ENCODE peak calls at places on chromosomes 2 and 18, in five cellular contexts. Y is HCT116, H is astrocyte of the spinal cord, D is neural crest cell, U is PC-3. M is an unnamed sample.

GRCh38 chr2:67137699-67138098 is 259.4 kb upstream of the ETAA1 start:
- DNase-seq in Y (no peak), H (no peak), D (no peak), U (peak; percentile 51), M (no peak)

GRCh38 chr2:98691307-98691706 is 39.6 kb downstream of the MGAT4A start:
- DNase-seq in Y (no peak), H (no peak), D (no peak), U (peak; percentile 68), M (no peak)

GRCh38 chr2:64276417-64277095 is 132.3 kb upstream of the PELI1 start:
- DNase-seq in Y (no peak), H (no peak), D (no peak), U (peak; percentile 23), M (no peak)

GRCh38 chr2:207854484-207855386 is 85.0 kb upstream of the FZD5 start:
- DNase-seq in Y (no peak), H (peak; percentile 78), D (no peak), U (no peak), M (no peak)

GRCh38 chr2:231662811-231663457 is 45.4 kb upstream of the PTMA start:
- DNase-seq in Y (no peak), H (no peak), D (no peak), U (no peak), M (no peak)

GRCh38 chr18:2148823-2149222 is 422.5 kb downstream of the METTL4 start:
- DNase-seq in Y (no peak), H (peak; percentile 12), D (no peak), U (no peak), M (no peak)

GRCh38 chr2:3257166-3257565 is 120.5 kb downstream of the EIPR1 start:
- DNase-seq in Y (no peak), H (peak; percentile 48), D (no peak), U (no peak), M (no peak)

GRCh38 chr2:151860613-151861146 is 32.5 kb upstream of the ARL5A start:
- DNase-seq in Y (no peak), H (peak; percentile 22), D (no peak), U (no peak), M (no peak)

GRCh38 chr2:189208254-189208653 is 28.7 kb upstream of the COL5A2 start:
- DNase-seq in Y (no peak), H (no peak), D (no peak), U (no peak), M (no peak)

GRCh38 chr2:175734679-175735078 is 267.4 kb downstream of the LNPK start:
- DNase-seq in Y (no peak), H (no peak), D (no peak), U (no peak), M (no peak)

GRCh38 chr2:176118606-176119370 is 2.2 kb downstream of the HOXD10 start:
- DNase-seq in Y (peak; percentile 69), H (no peak), D (no peak), U (peak; percentile 54), M (no peak)

GRCh38 chr18:10057808-10058791 is 144.3 kb downstream of the VAPA start:
- DNase-seq in Y (no peak), H (peak; percentile 80), D (no peak), U (peak; percentile 70), M (no peak)

GRCh38 chr18:36593001-36593400 is 235.8 kb downstream of the TPGS2 start:
- DNase-seq in Y (no peak), H (no peak), D (no peak), U (no peak), M (no peak)

GRCh38 chr18:63579643-63580042 is 7.5 kb upstream of the SERPINB13 start:
- DNase-seq in Y (no peak), H (no peak), D (no peak), U (no peak), M (no peak)

GRCh38 chr18:10442551-10442971 is 11.9 kb upstream of the APCDD1 start:
- DNase-seq in Y (no peak), H (no peak), D (no peak), U (no peak), M (no peak)

GRCh38 chr2:37877457-37878315 is 47.4 kb upstream of the RMDN2 start:
- DNase-seq in Y (peak; percentile 35), H (peak; percentile 69), D (no peak), U (peak; percentile 86), M (no peak)

GRCh38 chr18:1133541-1133940 is 228.9 kb downstream of the ADCYAP1 start:
- DNase-seq in Y (no peak), H (no peak), D (no peak), U (no peak), M (no peak)

GRCh38 chr2:218396688-218397501 is 2.8 kb upstream of the CTDSP1 start:
- DNase-seq in Y (no peak), H (peak; percentile 74), D (no peak), U (peak; percentile 77), M (no peak)

GRCh38 chr18:42192251-42193248 is 237.5 kb downstream of the PIK3C3 start:
- DNase-seq in Y (no peak), H (peak; percentile 26), D (no peak), U (peak; percentile 60), M (no peak)

GRCh38 chr18:73842795-73843394 is 304.7 kb downstream of the FBXO15 start:
- DNase-seq in Y (peak; percentile 4), H (peak; percentile 67), D (peak; percentile 66), U (peak; percentile 71), M (peak; percentile 69)

GRCh38 chr18:23495723-23496440 is 7.4 kb upstream of the RMC1 start:
- DNase-seq in Y (no peak), H (no peak), D (no peak), U (peak; percentile 74), M (no peak)

GRCh38 chr2:238418196-238418998 is 8.3 kb upstream of the ASB1 start:
- DNase-seq in Y (no peak), H (peak; percentile 69), D (no peak), U (no peak), M (no peak)

GRCh38 chr2:240795916-240796510 is 24.0 kb downstream of the KIF1A start:
- DNase-seq in Y (no peak), H (no peak), D (no peak), U (no peak), M (no peak)

GRCh38 chr18:26040051-26040656 is 50.3 kb downstream of the SS18 start:
- DNase-seq in Y (no peak), H (no peak), D (no peak), U (peak; percentile 9), M (no peak)

GRCh38 chr2:225025917-225026571 is 16.2 kb downstream of the DOCK10 start:
- DNase-seq in Y (no peak), H (peak; percentile 81), D (no peak), U (peak; percentile 55), M (no peak)

GRCh38 chr2:70029814-70030409 is 57.4 kb upstream of the PCBP1 start:
- DNase-seq in Y (no peak), H (peak; percentile 24), D (no peak), U (no peak), M (no peak)

GRCh38 chr18:3703732-3704176 is 253.8 kb downstream of the TGIF1 start:
- DNase-seq in Y (peak; percentile 48), H (peak; percentile 69), D (peak; percentile 56), U (peak; percentile 71), M (peak; percentile 40)

GRCh38 chr2:689877-690510 is 12.8 kb upstream of the TMEM18 start:
- DNase-seq in Y (no peak), H (no peak), D (no peak), U (no peak), M (no peak)

GRCh38 chr2:162826901-162827300 is 11.7 kb downstream of the KCNH7 start:
- DNase-seq in Y (no peak), H (no peak), D (no peak), U (no peak), M (no peak)

GRCh38 chr2:48734576-48735303 is 20.8 kb downstream of the LHCGR start:
- DNase-seq in Y (no peak), H (no peak), D (no peak), U (no peak), M (no peak)

GRCh38 chr2:218569661-218570500 is 1.2 kb downstream of the CNOT9 start:
- DNase-seq in Y (no peak), H (peak; percentile 55), D (no peak), U (peak; percentile 33), M (no peak)

GRCh38 chr2:206011018-206011614 is 74.9 kb downstream of the INO80D start:
- DNase-seq in Y (no peak), H (no peak), D (no peak), U (no peak), M (no peak)

GRCh38 chr2:202387608-202388342 is 11.6 kb downstream of the BMPR2 start:
- DNase-seq in Y (no peak), H (no peak), D (no peak), U (no peak), M (no peak)

GRCh38 chr2:100200985-100201384 is 58.6 kb upstream of the AFF3 start:
- DNase-seq in Y (no peak), H (peak; percentile 36), D (no peak), U (peak; percentile 69), M (no peak)

DNA sequence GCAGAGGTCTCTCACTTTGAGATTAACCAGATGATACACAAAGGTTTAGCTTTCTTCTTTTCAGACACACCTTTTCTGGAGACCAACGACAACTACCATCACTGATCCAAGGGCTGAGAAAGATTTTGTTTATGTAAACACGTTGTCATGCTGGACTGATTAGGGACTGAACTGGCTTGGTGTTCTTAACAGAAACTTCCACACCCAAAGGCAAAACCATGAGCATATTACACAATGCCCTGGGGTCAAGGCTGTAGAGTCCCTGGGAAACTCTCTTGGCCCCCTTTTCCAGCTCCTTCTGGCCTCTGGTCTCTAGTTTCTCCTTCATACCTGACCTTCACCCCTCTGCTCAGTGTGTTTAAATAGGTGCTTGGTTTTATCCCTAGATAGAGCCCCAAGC is 447.0 kb upstream of the TCF4 start:
- DNase-seq in Y (no peak), H (no peak), D (no peak), U (no peak), M (no peak)
- TF ChIP-seq CTCF in Y (no peak), H (no peak), D (no peak), U (no peak), M (no peak)

DNA sequence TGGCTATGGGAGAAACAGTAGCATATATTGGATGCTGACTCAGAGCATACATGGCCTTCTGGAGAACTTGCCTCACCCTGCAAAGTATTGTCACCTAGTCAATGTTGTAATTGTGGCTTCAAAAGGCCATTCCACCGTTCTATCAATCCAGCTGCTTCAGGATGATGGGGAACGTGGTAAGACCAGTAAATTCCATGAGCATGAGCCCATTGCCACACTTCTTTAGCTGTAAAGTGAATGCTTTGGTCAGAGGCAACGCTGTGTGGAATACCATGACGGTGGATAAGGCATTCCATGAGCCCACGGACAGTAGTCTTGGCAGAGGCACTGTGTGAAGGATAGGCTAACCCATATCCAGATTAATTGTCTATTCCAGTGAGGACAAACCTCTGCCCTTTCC is 1300.1 kb upstream of the ACVR2A start:
- DNase-seq in Y (no peak), H (no peak), D (no peak), U (no peak), M (no peak)
- TF ChIP-seq CTCF in Y (no peak), H (no peak), D (no peak), U (no peak), M (no peak)

DNA sequence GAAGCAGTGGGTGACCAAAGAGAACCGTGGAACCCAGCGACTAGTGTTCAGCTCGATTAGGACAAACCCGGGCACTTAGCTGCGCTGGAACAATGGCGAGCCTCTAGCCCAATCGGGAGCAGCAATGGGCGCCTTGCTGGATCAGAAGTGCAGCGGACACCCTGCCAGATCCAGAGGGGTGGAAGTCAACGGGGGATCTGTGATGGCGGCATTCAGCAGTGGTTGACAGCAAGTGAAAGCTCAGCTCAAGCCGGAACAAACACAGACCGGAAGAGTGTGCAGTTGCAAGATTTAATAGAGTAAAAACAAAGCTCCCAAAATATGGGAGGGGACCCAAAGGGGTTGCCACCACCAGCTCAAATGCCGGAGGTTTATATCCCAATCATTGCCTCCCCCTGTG is 478.7 kb upstream of the REG3G start:
- DNase-seq in Y (no peak), H (no peak), D (no peak), U (no peak), M (no peak)
- TF ChIP-seq CTCF in Y (no peak), H (no peak), D (no peak), U (no peak), M (no peak)

GRCh38 chr2:150425121-150425559 is 62.3 kb downstream of the RND3 start:
- DNase-seq in Y (no peak), H (peak; percentile 40), D (peak; percentile 20), U (no peak), M (no peak)
- TF ChIP-seq CTCF in Y (no peak), H (peak; percentile 42), D (peak; percentile 17), U (peak; percentile 9), M (no peak)

M was measured in mesothelial cell of epicardium.